ENCODE peak calls at places on chromosomes 2 and 18, in ten cellular contexts. U is cardiac fibroblast, B is ovary, V is COR-L47, X is C1 segment of cervical spinal cord, L is HTR-8/SVneo, G is NCI-H1105 treated with DMSO at 0.1 percent for 48 hours, J is A172, Z is M059J, N is cerebellar cortex. M is an unnamed sample.

GRCh38 chr2:134739879-134740301 is 21.1 kb upstream of the TMEM163 start:
- DNase-seq in V (no peak), X (no peak), J (peak), G (no peak), Z (peak), B (no peak), L (no peak), N (no peak), U (no peak), M (no peak)

GRCh38 chr18:59696311-59697235 is 650 bp downstream of the CCBE1 start:
- DNase-seq in U (peak), X (no peak), J (no peak), G (peak), Z (no peak), L (no peak), N (no peak), V (peak), B (peak), M (no peak)

GRCh38 chr2:106269591-106270291 is 75.6 kb upstream of the UXS1 start:
- DNase-seq in X (no peak), J (no peak), G (peak), U (no peak), N (no peak), V (peak), Z (peak), B (peak), L (no peak), M (no peak)

GRCh38 chr2:174623690-174624089 is 26.1 kb upstream of the WIPF1 start:
- DNase-seq in G (no peak), U (no peak), X (no peak), L (no peak), N (no peak), B (no peak), J (no peak), V (no peak), Z (no peak), M (no peak)

GRCh38 chr2:161709428-161709827 is 85.2 kb downstream of the SLC4A10 start:
- DNase-seq in X (no peak), B (no peak), G (no peak), V (no peak), Z (no peak), U (no peak), J (no peak), N (peak), L (no peak), M (no peak)

GRCh38 chr18:13501896-13502295 is 224.5 kb downstream of the FAM210A start:
- DNase-seq in X (no peak), U (no peak), N (no peak), G (no peak), J (no peak), V (no peak), Z (no peak), B (no peak), L (no peak), M (no peak)

GRCh38 chr18:74898965-74899364 is 301.3 kb downstream of the ZNF407 start:
- DNase-seq in G (no peak), V (peak), B (no peak), N (no peak), U (peak), L (peak), J (peak), Z (peak), X (no peak), M (no peak)

GRCh38 chr2:46299365-46300263 is 2.4 kb downstream of the EPAS1 start:
- DNase-seq in B (peak), N (peak), J (no peak), L (no peak), G (peak), V (no peak), U (peak), X (no peak), Z (peak), M (no peak)

GRCh38 chr2:20649586-20650375 is 1.1 kb downstream of the HS1BP3 start:
- DNase-seq in Z (no peak), J (no peak), G (no peak), B (peak), N (no peak), L (no peak), V (no peak), X (no peak), U (no peak), M (no peak)

GRCh38 chr2:127619191-127619590 is 26.8 kb upstream of the GPR17 start:
- DNase-seq in B (no peak), Z (no peak), X (no peak), J (no peak), V (no peak), N (no peak), U (no peak), L (no peak), G (no peak), M (no peak)

GRCh38 chr2:213119061-213119809 is 32.2 kb downstream of the IKZF2 start:
- DNase-seq in B (no peak), L (peak), J (peak), V (no peak), N (no peak), G (no peak), Z (peak), U (peak), X (no peak), M (peak)

GRCh38 chr18:59885579-59886163 is 14.1 kb upstream of the PMAIP1 start:
- DNase-seq in N (no peak), X (no peak), Z (peak), L (no peak), B (no peak), G (no peak), U (peak), V (no peak), J (peak), M (no peak)

GRCh38 chr2:158458617-158458920 is 1.8 kb downstream of the PKP4 start:
- DNase-seq in G (no peak), N (peak), X (peak), B (no peak), V (no peak), Z (no peak), J (no peak), U (peak), L (no peak), M (no peak)

GRCh38 chr2:144154205-144154604 is 365.7 kb downstream of the ZEB2 start:
- DNase-seq in Z (no peak), U (peak), V (no peak), B (no peak), N (no peak), L (no peak), J (no peak), G (no peak), X (no peak), M (no peak)

GRCh38 chr18:44826418-44827259 is 146.0 kb downstream of the SETBP1 start:
- DNase-seq in L (no peak), U (peak), Z (peak), B (peak), G (peak), N (peak), J (peak), X (peak), V (peak), M (peak)

GRCh38 chr2:145184741-145185671 is 665.1 kb upstream of the ZEB2 start:
- DNase-seq in G (no peak), J (no peak), B (no peak), X (no peak), Z (peak), U (peak), N (no peak), V (no peak), L (no peak), M (no peak)

GRCh38 chr2:178108176-178108575 is 4.1 kb upstream of the RBM45 start:
- DNase-seq in X (no peak), V (no peak), Z (no peak), B (no peak), J (no peak), G (no peak), L (no peak), N (no peak), U (no peak), M (no peak)

GRCh38 chr18:23838801-23839366 is 149.6 kb downstream of the LAMA3 start:
- DNase-seq in J (no peak), V (no peak), U (peak), N (no peak), G (no peak), L (no peak), X (no peak), B (no peak), Z (peak), M (no peak)

GRCh38 chr2:138707424-138708074 is 72.6 kb downstream of the NXPH2 start:
- DNase-seq in N (no peak), G (no peak), J (peak), V (no peak), B (no peak), Z (peak), X (no peak), L (no peak), U (peak), M (no peak)

GRCh38 chr2:109376115-109376514 is 237.7 kb downstream of the SEPTIN10 start:
- DNase-seq in J (no peak), V (no peak), X (no peak), L (no peak), U (peak), G (no peak), N (no peak), B (peak), Z (no peak), M (no peak)

GRCh38 chr2:182186132-182186735 is 200.6 kb downstream of the PPP1R1C start:
- DNase-seq in Z (peak), J (peak), L (peak), U (peak), V (peak), G (peak), B (no peak), N (peak), X (no peak), M (no peak)

GRCh38 chr2:60867848-60868247 is 13.5 kb upstream of the REL start:
- DNase-seq in L (no peak), J (no peak), Z (no peak), X (no peak), U (peak), G (no peak), N (no peak), V (no peak), B (no peak), M (no peak)

GRCh38 chr18:3634250-3634939 is 184.4 kb downstream of the TGIF1 start:
- DNase-seq in B (no peak), L (no peak), Z (no peak), U (no peak), J (no peak), X (no peak), G (no peak), V (no peak), N (no peak), M (no peak)